ENCODE peak calls at places on chromosomes 12 and 14, in nine cellular contexts. M is NCI-H1092, B is posterior vena cava, O is OCI-LY7, G is SW 1271, U is G401, J is body of pancreas, F is GM12864, V is HuH-7. P is an unnamed sample.

GRCh38 chr14:99255621-99256482 is 16.1 kb downstream of the BCL11B start:
- DNase-seq in B (no peak), U (no peak), G (no peak), V (no peak), M (no peak), O (no peak), F (no peak), J (no peak), P (no peak)

GRCh38 chr12:76183459-76184186 is 99.1 kb upstream of the NAP1L1 start:
- DNase-seq in M (no peak), V (no peak), O (no peak), F (peak), J (peak), G (peak), U (no peak), B (no peak), P (no peak)

GRCh38 chr14:103507751-103508150 is 14.9 kb downstream of the CKB start:
- DNase-seq in F (no peak), G (no peak), V (no peak), J (no peak), M (no peak), O (no peak), B (no peak), U (no peak), P (no peak)

GRCh38 chr14:53516261-53516774 is 363.2 kb upstream of the DDHD1 start:
- DNase-seq in U (no peak), G (peak), F (no peak), O (no peak), B (no peak), M (no peak), J (no peak), V (no peak), P (no peak)

GRCh38 chr12:100058482-100059029 is 73.8 kb upstream of the ANKS1B start:
- DNase-seq in O (no peak), M (no peak), B (no peak), F (no peak), G (peak), U (peak), J (no peak), V (peak), P (no peak)

GRCh38 chr12:94590428-94590827 is 59.9 kb downstream of the TMCC3 start:
- DNase-seq in F (no peak), O (no peak), M (no peak), G (no peak), V (no peak), J (no peak), B (no peak), U (no peak), P (no peak)

GRCh38 chr12:31308116-31308515 is 17.8 kb downstream of the SINHCAF start:
- DNase-seq in V (no peak), J (no peak), O (no peak), F (no peak), U (no peak), B (no peak), G (no peak), M (no peak), P (no peak)

GRCh38 chr12:116662612-116663144 is 75.2 kb downstream of the SPRING1 start:
- DNase-seq in U (no peak), F (no peak), M (peak), B (no peak), V (peak), G (no peak), J (peak), O (no peak), P (no peak)

GRCh38 chr12:112007945-112008344 is 5.0 kb downstream of the TMEM116 start:
- DNase-seq in V (no peak), J (no peak), F (no peak), O (no peak), U (no peak), M (no peak), B (no peak), G (no peak), P (no peak)

P was measured in NCI-H774.